ENCODE peak calls at places on chromosome 7, in eight cellular contexts. I is osteocyte; R is central memory CD8-positive, alpha-beta T cell; X is effector CD4-positive, alpha-beta T cell; L is activated T-cell treated with anti-CD3 and anti-CD28 coated beads for 1 hour; O is neural crest cell; K is T1000; V is naive thymus-derived CD8-positive, alpha-beta T cell. F is an unnamed sample.

GRCh38 chr7:12297709-12298108 is 86.6 kb downstream of the TMEM106B start:
- DNase-seq in I (no peak), R (no peak), X (no peak), L (no peak), O (no peak), K (no peak), V (no peak), F (no peak)

GRCh38 chr7:107744345-107744750 is 406 bp downstream of the CBLL1 start:
- DNase-seq in I (no peak), R (no peak), X (no peak), L (no peak), O (no peak), K (no peak), V (no peak), F (no peak)

GRCh38 chr7:67754651-67755050 is 758.0 kb downstream of the TYW1 start:
- DNase-seq in I (no peak), R (no peak), X (no peak), L (no peak), O (no peak), K (no peak), V (no peak), F (no peak)

GRCh38 chr7:82740246-82740848 is 296.8 kb upstream of the CACNA2D1 start:
- DNase-seq in I (no peak), R (no peak), X (no peak), L (no peak), O (peak), K (no peak), V (no peak), F (no peak)

GRCh38 chr7:24456526-24457214 is 116.6 kb upstream of the PALS2 start:
- DNase-seq in I (no peak), R (no peak), X (no peak), L (no peak), O (no peak), K (no peak), V (no peak), F (no peak)

GRCh38 chr7:122068999-122069398 is 75.0 kb downstream of the AASS start:
- DNase-seq in I (no peak), R (no peak), X (no peak), L (no peak), O (no peak), K (no peak), V (no peak), F (no peak)

GRCh38 chr7:157278791-157279678 is 57.8 kb upstream of the DNAJB6 start:
- DNase-seq in I (no peak), R (no peak), X (no peak), L (no peak), O (no peak), K (no peak), V (no peak), F (no peak)

GRCh38 chr7:128409435-128410091 is at the start of gene IMPDH1:
- DNase-seq in I (peak), R (peak), X (peak), L (peak), O (peak), K (peak), V (peak), F (peak)

GRCh38 chr7:96152706-96153105 is 169.2 kb downstream of the SLC25A13 start:
- DNase-seq in I (no peak), R (no peak), X (no peak), L (no peak), O (no peak), K (no peak), V (no peak), F (no peak)

GRCh38 chr7:1361756-1362125 is 97.5 kb downstream of the MICALL2 start:
- DNase-seq in I (no peak), R (no peak), X (no peak), L (no peak), O (no peak), K (no peak), V (no peak), F (no peak)

GRCh38 chr7:98646465-98646864 is 29.4 kb downstream of the NPTX2 start:
- DNase-seq in I (no peak), R (no peak), X (no peak), L (no peak), O (no peak), K (no peak), V (no peak), F (no peak)